ENCODE peak calls at places on chromosome X, in six cellular contexts. E is AG04450, S is left ventricle myocardium superior, K is H9, X is Caki2, R is brain pericyte. P is an unnamed sample.

GRCh38 chrX:73390628-73391567 is 56.0 kb upstream of the CDX4 start:
- DNase-seq in E (no peak), S (no peak), K (no peak), X (no peak), R (no peak), P (no peak)

GRCh38 chrX:47674776-47675175 is 15.8 kb upstream of the UXT start:
- DNase-seq in E (no peak), S (no peak), K (no peak), X (no peak), R (no peak), P (no peak)

GRCh38 chrX:123731258-123731986 is 1.4 kb downstream of the THOC2 start:
- DNase-seq in E (no peak), S (no peak), K (no peak), X (no peak), R (no peak), P (no peak)

GRCh38 chrX:48045410-48046311 is 25.8 kb downstream of the ZNF630 start:
- DNase-seq in E (peak), S (peak), K (no peak), X (no peak), R (peak), P (no peak)

GRCh38 chrX:39855748-39856129 is 242.0 kb downstream of the BCOR start:
- DNase-seq in E (no peak), S (no peak), K (peak), X (no peak), R (no peak), P (peak)

GRCh38 chrX:106906361-106906760 is 3.2 kb upstream of the RIPPLY1 start:
- DNase-seq in E (no peak), S (no peak), K (no peak), X (peak), R (no peak), P (no peak)

GRCh38 chrX:47958943-47959342 is 44.8 kb downstream of the ZNF182 start:
- DNase-seq in E (no peak), S (no peak), K (peak), X (no peak), R (no peak), P (no peak)

GRCh38 chrX:45515262-45516215 is 314.9 kb upstream of the DIPK2B start:
- DNase-seq in E (peak), S (no peak), K (no peak), X (peak), R (peak), P (no peak)

GRCh38 chrX:13492286-13492685 is 77.1 kb upstream of the EGFL6 start:
- DNase-seq in E (no peak), S (no peak), K (no peak), X (no peak), R (no peak), P (no peak)

GRCh38 chrX:63282077-63282476 is 69.1 kb downstream of the SPIN4 start:
- DNase-seq in E (no peak), S (no peak), K (no peak), X (no peak), R (no peak), P (no peak)

GRCh38 chrX:24672701-24673190 is 21.0 kb upstream of the POLA1 start:
- DNase-seq in E (no peak), S (no peak), K (no peak), X (no peak), R (no peak), P (no peak)

GRCh38 chrX:3962511-3963350 is 249.3 kb upstream of the PRKX start:
- DNase-seq in E (no peak), S (no peak), K (peak), X (peak), R (no peak), P (no peak)

GRCh38 chrX:153968754-153969124 is 2.9 kb downstream of the HCFC1 start:
- DNase-seq in E (no peak), S (no peak), K (no peak), X (no peak), R (no peak), P (no peak)

GRCh38 chrX:30887721-30888120 is 1.3 kb downstream of the TAB3 start:
- DNase-seq in E (no peak), S (no peak), K (no peak), X (no peak), R (no peak), P (no peak)

GRCh38 chrX:74119016-74119910 is 184.7 kb upstream of the ZCCHC13 start:
- DNase-seq in E (no peak), S (no peak), K (no peak), X (peak), R (no peak), P (no peak)

GRCh38 chrX:71919436-71919835 is 8.8 kb downstream of the NHSL2 start:
- DNase-seq in E (no peak), S (no peak), K (no peak), X (no peak), R (no peak), P (no peak)

GRCh38 chrX:63128509-63128908 is 222.6 kb downstream of the SPIN4 start:
- DNase-seq in E (no peak), S (no peak), K (no peak), X (no peak), R (no peak), P (no peak)

GRCh38 chrX:101595739-101596419 is 21.9 kb downstream of the ARMCX6 start:
- DNase-seq in E (peak), S (no peak), K (peak), X (peak), R (peak), P (peak)

GRCh38 chrX:1283093-1283492 is 14.5 kb downstream of the CSF2RA start:
- DNase-seq in E (no peak), S (no peak), K (no peak), X (no peak), R (no peak), P (no peak)

GRCh38 chrX:134692233-134692632 is 34.0 kb upstream of the PLAC1 start:
- DNase-seq in E (no peak), S (no peak), K (no peak), X (no peak), R (no peak), P (no peak)

GRCh38 chrX:151680805-151681204 is 14.5 kb upstream of the PRRG3 start:
- DNase-seq in E (no peak), S (peak), K (peak), X (peak), R (no peak), P (peak)

GRCh38 chrX:150935466-150935865 is 37.0 kb upstream of the CD99L2 start:
- DNase-seq in E (no peak), S (no peak), K (no peak), X (peak), R (no peak), P (no peak)

GRCh38 chrX:91434351-91435168 is at the start of gene PABPC5:
- DNase-seq in E (peak), S (peak), K (peak), X (no peak), R (peak), P (peak)

GRCh38 chrX:136215559-136215958 is 35.6 kb downstream of the MAP7D3 start:
- DNase-seq in E (no peak), S (no peak), K (no peak), X (no peak), R (no peak), P (no peak)

GRCh38 chrX:69077895-69078455 is 87.3 kb downstream of the PJA1 start:
- DNase-seq in E (no peak), S (no peak), K (no peak), X (no peak), R (no peak), P (no peak)

GRCh38 chrX:17859609-17860178 is 1.4 kb downstream of the RAI2 start:
- DNase-seq in E (no peak), S (no peak), K (no peak), X (peak), R (no peak), P (no peak)

GRCh38 chrX:153684447-153685178 is 3.1 kb upstream of the SLC6A8 start:
- DNase-seq in E (no peak), S (no peak), K (peak), X (no peak), R (no peak), P (no peak)